ENCODE peak calls at places on chromosomes 11 and 22, in six cellular contexts. O is SK-N-SH, Q is HCT116, L is neural progenitor cell, C is MM.1S, E is PC-3. S is an unnamed sample.

GRCh38 chr11:68928108-68928429 is 24.4 kb downstream of the IGHMBP2 start:
- DNase-seq in O (no peak), Q (no peak), L (no peak), C (no peak), E (no peak), S (no peak)

GRCh38 chr11:33630936-33631748 is 69.5 kb downstream of the C11orf91 start:
- DNase-seq in O (no peak), Q (no peak), L (no peak), C (no peak), E (peak; percentile 43), S (peak; percentile 24)

GRCh38 chr22:24285245-24285644 is 14.6 kb downstream of the SPECC1L start:
- DNase-seq in O (no peak), Q (peak; percentile 22), L (no peak), C (no peak), E (no peak), S (no peak)

GRCh38 chr11:64306876-64307622 is 1.7 kb downstream of the ESRRA start:
- DNase-seq in O (no peak), Q (no peak), L (peak; percentile 46), C (no peak), E (no peak), S (peak; percentile 38)

GRCh38 chr11:16669799-16670415 is 68.5 kb upstream of the C11orf58 start:
- DNase-seq in O (no peak), Q (peak; percentile 34), L (no peak), C (no peak), E (peak; percentile 69), S (no peak)

GRCh38 chr11:5600374-5600851 is 4.0 kb downstream of the TRIM6 start:
- DNase-seq in O (peak; percentile 53), Q (peak; percentile 81), L (peak; percentile 90), C (peak; percentile 67), E (peak; percentile 72), S (peak; percentile 94)

GRCh38 chr22:23715811-23716355 is 25.1 kb downstream of the RGL4 start:
- DNase-seq in O (no peak), Q (no peak), L (no peak), C (no peak), E (no peak), S (no peak)

GRCh38 chr11:1087961-1088926 is 13.6 kb downstream of the MUC2 start:
- DNase-seq in O (no peak), Q (no peak), L (no peak), C (no peak), E (no peak), S (no peak)

GRCh38 chr11:102703826-102704493 is 1.6 kb downstream of the MMP27 start:
- DNase-seq in O (no peak), Q (no peak), L (no peak), C (no peak), E (no peak), S (no peak)

GRCh38 chr11:126843096-126843495 is 157.5 kb downstream of the KIRREL3 start:
- DNase-seq in O (no peak), Q (no peak), L (no peak), C (no peak), E (no peak), S (no peak)

DNA sequence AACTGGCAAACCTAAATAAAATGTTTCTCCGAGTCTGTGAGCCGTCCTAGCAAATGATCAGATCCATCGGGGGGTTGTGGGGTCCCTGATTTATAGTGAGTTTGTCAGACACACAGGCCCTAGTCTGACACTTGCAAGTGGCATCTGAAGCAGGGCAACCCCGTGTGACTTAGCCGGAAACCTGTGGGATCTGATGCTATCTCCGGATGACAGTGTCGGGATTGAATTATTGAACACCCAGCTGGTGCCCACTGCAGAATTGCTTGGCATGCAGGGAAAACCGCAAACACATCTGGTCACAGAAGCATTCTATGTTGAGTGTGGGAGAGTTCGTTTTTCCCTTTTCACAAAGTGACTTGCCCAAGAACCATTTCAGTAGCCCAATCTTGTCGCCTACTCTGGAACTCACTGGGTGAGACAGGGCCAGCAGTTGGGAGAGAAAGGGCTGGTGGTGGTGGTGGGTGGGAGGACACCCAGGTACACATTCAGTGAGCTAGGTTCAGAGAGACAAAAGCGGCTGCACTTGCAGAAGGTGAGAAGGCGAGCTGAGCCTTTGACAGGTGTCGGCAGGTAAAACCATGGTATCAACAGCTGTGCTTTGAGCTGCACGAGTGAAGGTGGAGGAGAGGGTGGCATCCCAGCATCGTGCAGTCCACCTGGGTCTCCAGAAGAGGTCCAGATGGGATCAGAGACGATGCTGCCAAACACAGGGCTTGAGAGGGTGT is 33.7 kb upstream of the B3GAT1 start:
- DNase-seq in O (peak; percentile 71), Q (no peak), L (no peak), C (no peak), E (no peak), S (no peak)
- TF ChIP-seq EZH2phosphoT487 in O (no peak), Q (no peak), L (no peak), C (no peak), E (no peak), S (no peak)

GRCh38 chr11:128727320-128727719 is 33.4 kb downstream of the FLI1 start:
- DNase-seq in O (no peak), Q (no peak), L (no peak), C (no peak), E (no peak), S (no peak)

GRCh38 chr11:128725630-128726461 is 32.0 kb downstream of the FLI1 start:
- DNase-seq in O (no peak), Q (no peak), L (no peak), C (peak; percentile 97), E (no peak), S (peak; percentile 53)

GRCh38 chr11:128727811-128728431 is 34.0 kb downstream of the FLI1 start:
- DNase-seq in O (no peak), Q (no peak), L (no peak), C (no peak), E (no peak), S (no peak)

GRCh38 chr11:128726464-128727139 is 32.7 kb downstream of the FLI1 start:
- DNase-seq in O (no peak), Q (no peak), L (no peak), C (peak; percentile 38), E (no peak), S (peak; percentile 24)

DNA sequence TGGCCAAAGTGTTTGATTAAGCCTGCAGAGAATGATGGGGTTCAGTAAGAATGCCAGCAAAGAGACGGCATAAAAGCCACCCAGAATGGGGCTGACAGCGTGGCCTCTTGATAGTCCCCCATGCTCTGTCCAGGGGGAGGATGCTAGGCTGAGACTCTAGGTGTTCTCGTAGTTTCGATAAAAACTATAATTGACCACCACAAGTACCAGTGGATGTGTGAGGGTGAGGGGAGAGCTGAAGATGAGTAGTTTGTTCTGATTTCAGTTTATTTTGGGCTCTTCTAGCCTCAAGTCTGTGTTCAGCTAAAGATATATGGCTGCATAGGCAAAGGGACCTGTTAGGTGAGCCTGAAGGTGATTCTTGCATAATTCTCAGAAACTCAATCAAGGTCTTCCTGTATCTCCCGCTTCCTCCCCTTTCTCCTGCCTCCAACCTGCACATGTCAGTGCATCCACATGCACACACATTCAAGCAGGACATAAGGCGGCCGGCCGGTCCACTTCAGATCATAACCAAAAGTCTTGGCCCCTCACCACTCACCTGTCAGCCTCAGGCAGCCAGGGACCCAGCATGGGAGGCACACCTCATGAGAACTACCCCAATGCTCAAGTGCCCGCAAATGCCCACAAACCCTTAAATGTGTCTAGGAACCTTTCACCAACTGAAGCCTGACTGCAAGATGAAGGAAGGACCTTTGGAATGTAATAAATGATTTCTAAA is 31.2 kb downstream of the FLI1 start:
- DNase-seq in O (no peak), Q (no peak), L (no peak), C (peak; percentile 74), E (no peak), S (no peak)
- H3K9ac ChIP-seq in O (no peak overlapping the region), Q (no peak overlapping the region), L (no peak overlapping the region), C (peak overlapping the region; percentile 86), E (no peak overlapping the region), S (no peak overlapping the region)

GRCh38 chr11:59175104-59175503 is 3.2 kb downstream of the DTX4 start:
- DNase-seq in O (no peak), Q (no peak), L (peak; percentile 28), C (no peak), E (no peak), S (no peak)
- H3K79me2 ChIP-seq in O (no peaks in the 10 kb centered on the region), Q (no peaks in the 10 kb centered on the region), L (peaks cover 79% of the 10 kb centered on the region), C (no peaks in the 10 kb centered on the region), E (peaks cover 15% of the 10 kb centered on the region), S (no peaks in the 10 kb centered on the region)

GRCh38 chr22:20607157-20607907 is 99.9 kb downstream of the MED15 start:
- DNase-seq in O (peak; percentile 55), Q (no peak), L (peak; percentile 29), C (no peak), E (no peak), S (no peak)

GRCh38 chr22:20610243-20610686 is 102.9 kb downstream of the MED15 start:
- DNase-seq in O (no peak), Q (no peak), L (no peak), C (no peak), E (no peak), S (peak; percentile 62)

GRCh38 chr22:20613301-20613700 is 105.9 kb downstream of the MED15 start:
- DNase-seq in O (no peak), Q (no peak), L (no peak), C (no peak), E (no peak), S (no peak)

GRCh38 chr22:20611418-20611817 is 104.0 kb downstream of the MED15 start:
- DNase-seq in O (no peak), Q (no peak), L (no peak), C (no peak), E (no peak), S (no peak)

DNA sequence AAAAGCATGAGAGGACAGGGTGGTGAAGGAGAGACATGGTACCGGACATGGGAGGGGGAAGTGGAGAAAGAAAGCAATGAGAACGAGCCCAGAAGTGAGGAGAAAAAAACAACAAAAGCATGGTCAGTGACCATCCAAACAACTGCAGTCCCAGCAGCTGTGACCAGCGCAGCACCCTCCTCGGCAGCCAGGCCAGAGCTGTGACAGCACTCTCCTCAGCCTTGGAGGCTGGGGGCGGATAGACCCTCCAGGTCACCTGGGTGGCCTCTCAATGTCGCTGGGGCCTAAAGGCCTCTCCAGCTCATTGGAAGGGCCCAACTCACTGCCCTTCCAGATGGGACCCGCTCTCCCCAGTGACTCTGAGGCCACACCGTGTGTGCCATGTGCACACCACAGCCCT is 103.3 kb downstream of the MED15 start:
- DNase-seq in O (no peak), Q (no peak), L (no peak), C (no peak), E (no peak), S (no peak)
- TF ChIP-seq EZH2phosphoT487 in O (no peak), Q (no peak), L (no peak), C (no peak), E (no peak), S (no peak)

DNA sequence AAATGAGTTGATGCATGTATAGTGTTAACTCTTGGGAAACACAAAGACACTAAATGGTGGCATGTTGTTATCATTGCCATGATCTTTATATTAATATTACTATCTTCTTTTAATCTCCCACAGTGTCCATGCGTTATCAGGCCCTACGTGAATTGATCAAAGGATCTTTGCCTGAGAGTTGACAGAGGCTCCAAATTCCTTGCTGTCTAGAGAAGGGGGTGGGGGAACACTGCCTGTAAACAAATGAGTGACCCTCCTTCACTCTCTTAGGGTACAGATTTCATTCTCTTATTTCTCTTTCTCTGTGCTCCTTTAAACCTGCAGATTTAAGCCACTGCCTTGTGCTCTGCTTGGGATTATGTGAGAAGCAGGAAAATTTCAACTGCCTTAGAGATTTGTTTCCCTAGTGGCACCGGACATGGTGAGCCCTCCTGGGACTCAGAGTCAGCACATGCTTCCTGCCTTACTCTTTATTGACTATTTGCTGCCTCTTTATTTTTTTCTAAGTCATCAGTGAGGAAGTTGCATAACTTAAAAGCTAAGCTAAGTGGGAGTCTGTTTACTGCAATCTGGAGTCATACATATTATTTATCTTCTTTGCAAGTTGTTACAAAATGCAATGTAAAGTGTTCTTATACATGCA is 122.9 kb downstream of the MAML2 start:
- DNase-seq in O (no peak), Q (no peak), L (peak; percentile 26), C (no peak), E (peak; percentile 70), S (peak; percentile 88)
- H3K9ac ChIP-seq in O (peak overlapping the region; percentile 14), Q (no peak overlapping the region), L (no peak overlapping the region), C (no peak overlapping the region), E (peak overlapping the region; percentile 31), S (peak overlapping the region; percentile 16)

S was measured in GM23248.